ENCODE peak calls at places on chromosomes 4 and X, in seven cellular contexts. I, V, Z, J, X, E and L are unnamed samples.

GRCh38 chr4:90318208-90318607 is 191.0 kb downstream of the CCSER1 start:
- DNase-seq in I (no peak), V (no peak), Z (no peak), J (no peak), X (peak; percentile 50), E (no peak), L (no peak)

GRCh38 chrX:150856101-150856500 is 42.4 kb downstream of the CD99L2 start:
- DNase-seq in I (no peak), V (peak; percentile 29), Z (no peak), J (no peak), X (peak; percentile 81), E (no peak), L (no peak)

GRCh38 chr4:183602444-183603102 is 56.4 kb downstream of the RWDD4 start:
- DNase-seq in I (no peak), V (no peak), Z (no peak), J (peak; percentile 28), X (peak; percentile 20), E (no peak), L (no peak)

GRCh38 chrX:79081895-79082512 is 62.5 kb upstream of the GPR174 start:
- DNase-seq in I (no peak), V (no peak), Z (peak; percentile 4), J (peak; percentile 18), X (peak; percentile 51), E (no peak), L (peak; percentile 34)

GRCh38 chr4:94889523-94889922 is 131.8 kb downstream of the BMPR1B start:
- DNase-seq in I (no peak), V (no peak), Z (no peak), J (no peak), X (no peak), E (no peak), L (no peak)

GRCh38 chrX:144896323-144896722 is 351.0 kb upstream of the SPANXN1 start:
- DNase-seq in I (no peak), V (no peak), Z (no peak), J (no peak), X (peak; percentile 13), E (no peak), L (no peak)

GRCh38 chrX:115018040-115018647 is 728 bp upstream of the IL13RA2 start:
- DNase-seq in I (no peak), V (no peak), Z (no peak), J (peak; percentile 44), X (no peak), E (no peak), L (no peak)

GRCh38 chr4:121307441-121308327 is 73.1 kb downstream of the QRFPR start:
- DNase-seq in I (peak; percentile 71), V (no peak), Z (no peak), J (peak; percentile 56), X (peak; percentile 59), E (no peak), L (peak; percentile 45)

GRCh38 chrX:70476934-70477733 is 32.5 kb downstream of the DLG3 start:
- DNase-seq in I (no peak), V (no peak), Z (no peak), J (peak; percentile 23), X (peak; percentile 84), E (no peak), L (peak; percentile 64)

GRCh38 chrX:102341867-102342266 is 94.9 kb downstream of the NXF2 start:
- DNase-seq in I (no peak), V (no peak), Z (no peak), J (no peak), X (no peak), E (no peak), L (no peak)

GRCh38 chrX:153632612-153632980 is 14.4 kb upstream of the DUSP9 start:
- DNase-seq in I (peak; percentile 16), V (no peak), Z (no peak), J (no peak), X (no peak), E (no peak), L (no peak)

GRCh38 chr4:159283697-159284492 is 181.0 kb downstream of the RAPGEF2 start:
- DNase-seq in I (no peak), V (no peak), Z (no peak), J (no peak), X (peak; percentile 83), E (no peak), L (no peak)

GRCh38 chr4:6369511-6369910 is 99.9 kb downstream of the WFS1 start:
- DNase-seq in I (no peak), V (no peak), Z (no peak), J (no peak), X (no peak), E (no peak), L (no peak)

GRCh38 chr4:85677286-85677685 is 202.3 kb downstream of the ARHGAP24 start:
- DNase-seq in I (no peak), V (no peak), Z (no peak), J (peak; percentile 12), X (peak; percentile 2), E (no peak), L (no peak)